ENCODE peak calls at places on chromosome 11, in four cellular contexts. E, W, T and H are unnamed samples.

GRCh38 chr11:112564228-112564955 is 303.7 kb upstream of the PLET1 start:
- DNase-seq in T (no peak), W (no peak), E (peak; percentile 47), H (no peak)

GRCh38 chr11:62497132-62497915 is 49.3 kb downstream of the AHNAK start:
- DNase-seq in W (peak; percentile 78), E (peak; percentile 75), T (no peak), H (no peak)

GRCh38 chr11:120391854-120392253 is 55.6 kb downstream of the ARHGEF12 start:
- DNase-seq in T (no peak), W (no peak), E (no peak), H (no peak)

GRCh38 chr11:66418168-66418985 is 2.5 kb upstream of the NPAS4 start:
- DNase-seq in W (peak; percentile 73), E (peak; percentile 99), T (peak; percentile 35), H (peak; percentile 91)

GRCh38 chr11:44268073-44268806 is 41.7 kb downstream of the ALX4 start:
- DNase-seq in T (no peak), W (peak; percentile 13), E (peak; percentile 29), H (no peak)

GRCh38 chr11:61746654-61747388 is 5.6 kb upstream of the MYRF start:
- DNase-seq in E (no peak), W (no peak), T (no peak), H (no peak)

GRCh38 chr11:45056529-45056928 is 89.9 kb upstream of the PRDM11 start:
- DNase-seq in W (no peak), T (no peak), E (no peak), H (peak; percentile 68)

GRCh38 chr11:93133710-93134109 is 64.1 kb downstream of the SLC36A4 start:
- DNase-seq in W (no peak), E (peak; percentile 74), T (peak; percentile 67), H (no peak)

GRCh38 chr11:21132146-21132720 is 462.8 kb downstream of the NELL1 start:
- DNase-seq in T (no peak), W (no peak), E (no peak), H (no peak)

GRCh38 chr11:22792497-22792896 is 37.1 kb downstream of the SVIP start:
- DNase-seq in E (peak; percentile 11), T (no peak), W (peak; percentile 90), H (no peak)

GRCh38 chr11:69044111-69045013 is 4.4 kb upstream of the TPCN2 start:
- DNase-seq in E (peak; percentile 89), W (peak; percentile 71), T (peak; percentile 34), H (peak; percentile 80)

GRCh38 chr11:66221726-66222236 is 46.7 kb upstream of the RAB1B start:
- DNase-seq in E (no peak), W (no peak), T (no peak), H (no peak)

GRCh38 chr11:118212781-118213565 is 11.8 kb downstream of the JAML start:
- DNase-seq in T (no peak), E (no peak), W (no peak), H (no peak)

GRCh38 chr11:118120793-118121192 is 31.8 kb downstream of the SCN4B start:
- DNase-seq in W (no peak), T (no peak), E (no peak), H (no peak)

GRCh38 chr11:65653229-65654225 is 9.2 kb downstream of the RELA start:
- DNase-seq in E (no peak), T (no peak), W (peak; percentile 58), H (no peak)

GRCh38 chr11:66727282-66727882 is 1.6 kb downstream of the SPTBN2 start:
- DNase-seq in E (peak; percentile 36), T (peak; percentile 47), W (peak; percentile 49), H (peak; percentile 64)

GRCh38 chr11:39374963-39375698 is 2084.3 kb downstream of the LRRC4C start:
- DNase-seq in E (no peak), T (peak; percentile 6), W (peak; percentile 25), H (no peak)

GRCh38 chr11:69080361-69080973 is 31.7 kb downstream of the TPCN2 start:
- DNase-seq in T (no peak), E (peak; percentile 76), W (no peak), H (no peak)

GRCh38 chr11:3949132-3949531 is 93.7 kb downstream of the STIM1 start:
- DNase-seq in T (no peak), E (no peak), W (no peak), H (no peak)

GRCh38 chr11:133529807-133530500 is 2.3 kb downstream of the OPCML start:
- DNase-seq in E (no peak), T (no peak), W (no peak), H (no peak)

GRCh38 chr11:2526808-2527381 is 82.1 kb downstream of the KCNQ1 start:
- DNase-seq in E (no peak), W (no peak), T (no peak), H (peak; percentile 56)

GRCh38 chr11:75867778-75868374 is 52.9 kb downstream of the UVRAG start:
- DNase-seq in T (peak; percentile 56), W (peak; percentile 79), E (peak; percentile 57), H (no peak)

GRCh38 chr11:1967641-1968225 is 20.6 kb downstream of the MRPL23 start:
- DNase-seq in E (no peak), W (no peak), T (no peak), H (no peak)

GRCh38 chr11:62018978-62019664 is 51.7 kb upstream of the FTH1 start:
- DNase-seq in T (no peak), E (no peak), W (no peak), H (no peak)

GRCh38 chr11:35617687-35618496 is at the start of gene FJX1:
- DNase-seq in W (peak; percentile 90), E (peak; percentile 95), T (peak; percentile 71), H (peak; percentile 92)

GRCh38 chr11:10205928-10206327 is 88.1 kb downstream of the SBF2 start:
- DNase-seq in E (no peak), T (no peak), W (no peak), H (no peak)

GRCh38 chr11:64710418-64711137 is 12.4 kb downstream of the NRXN2 start:
- DNase-seq in T (no peak), E (peak; percentile 32), W (no peak), H (no peak)

GRCh38 chr11:117421471-117421870 is 93.8 kb downstream of the CEP164 start:
- DNase-seq in E (no peak), W (no peak), T (no peak), H (no peak)

GRCh38 chr11:119671048-119671447 is 58.0 kb downstream of the NECTIN1 start:
- DNase-seq in W (peak; percentile 66), T (peak; percentile 90), E (peak; percentile 70), H (no peak)

GRCh38 chr11:33893711-33894401 is 2.0 kb upstream of the LMO2 start:
- DNase-seq in E (no peak), W (no peak), T (no peak), H (no peak)